ENCODE peak calls at places on chromosome X, in seven cellular contexts. One of them, this sample, is unnamed.

GRCh38 chrX:18151661-18152060 is 69.0 kb downstream of the BEND2 start:
- DNase-seq in breast epithelium: no peak
- DNase-seq in MG63: no peak
- DNase-seq in T-helper 1 cell: no peak
- DNase-seq in occipital lobe: no peak
- DNase-seq in cardiac muscle cell: no peak
- DNase-seq in HT1080: no peak
- DNase-seq in this sample: no peak

GRCh38 chrX:140360284-140360683 is 144.6 kb downstream of the SOX3 start:
- DNase-seq in occipital lobe: no peak
- DNase-seq in T-helper 1 cell: no peak
- DNase-seq in cardiac muscle cell: no peak
- DNase-seq in HT1080: no peak
- DNase-seq in breast epithelium: no peak
- DNase-seq in MG63: no peak
- DNase-seq in this sample: no peak

GRCh38 chrX:152639426-152639825 is 1.7 kb downstream of the GABRQ start:
- DNase-seq in HT1080: no peak
- DNase-seq in MG63: no peak
- DNase-seq in cardiac muscle cell: no peak
- DNase-seq in occipital lobe: no peak
- DNase-seq in breast epithelium: no peak
- DNase-seq in T-helper 1 cell: no peak
- DNase-seq in this sample: no peak

GRCh38 chrX:124010157-124010556 is 48.7 kb downstream of the STAG2 start:
- DNase-seq in HT1080: no peak
- DNase-seq in breast epithelium: no peak
- DNase-seq in T-helper 1 cell: no peak
- DNase-seq in cardiac muscle cell: no peak
- DNase-seq in MG63: no peak
- DNase-seq in occipital lobe: no peak
- DNase-seq in this sample: no peak

GRCh38 chrX:123274796-123275195 is 90.7 kb downstream of the GRIA3 start:
- DNase-seq in MG63: no peak
- DNase-seq in HT1080: no peak
- DNase-seq in breast epithelium: no peak
- DNase-seq in cardiac muscle cell: no peak
- DNase-seq in T-helper 1 cell: no peak
- DNase-seq in occipital lobe: no peak
- DNase-seq in this sample: no peak

GRCh38 chrX:22634081-22634480 is 361.4 kb downstream of the CBLL2 start:
- DNase-seq in cardiac muscle cell: peak; percentile 49
- DNase-seq in occipital lobe: no peak
- DNase-seq in T-helper 1 cell: no peak
- DNase-seq in MG63: no peak
- DNase-seq in breast epithelium: no peak
- DNase-seq in HT1080: peak; percentile 37
- DNase-seq in this sample: no peak

GRCh38 chrX:50567636-50568035 is 97.0 kb upstream of the DGKK start:
- DNase-seq in occipital lobe: no peak
- DNase-seq in cardiac muscle cell: no peak
- DNase-seq in HT1080: no peak
- DNase-seq in breast epithelium: no peak
- DNase-seq in T-helper 1 cell: no peak
- DNase-seq in MG63: no peak
- DNase-seq in this sample: no peak

GRCh38 chrX:44431206-44431605 is 87.7 kb upstream of the EFHC2 start:
- DNase-seq in occipital lobe: no peak
- DNase-seq in T-helper 1 cell: no peak
- DNase-seq in cardiac muscle cell: peak; percentile 0
- DNase-seq in HT1080: peak; percentile 70
- DNase-seq in MG63: peak; percentile 74
- DNase-seq in breast epithelium: no peak
- DNase-seq in this sample: no peak

GRCh38 chrX:15471016-15471415 is 22.1 kb downstream of the PIR start:
- DNase-seq in T-helper 1 cell: no peak
- DNase-seq in breast epithelium: peak; percentile 51
- DNase-seq in cardiac muscle cell: peak; percentile 71
- DNase-seq in HT1080: peak; percentile 75
- DNase-seq in MG63: peak; percentile 35
- DNase-seq in occipital lobe: peak; percentile 5
- DNase-seq in this sample: peak; percentile 32

GRCh38 chrX:2707334-2707760 is 16.3 kb downstream of the CD99 start:
- DNase-seq in breast epithelium: peak; percentile 67
- DNase-seq in T-helper 1 cell: no peak
- DNase-seq in occipital lobe: no peak
- DNase-seq in MG63: peak; percentile 98
- DNase-seq in HT1080: peak; percentile 98
- DNase-seq in cardiac muscle cell: peak; percentile 67
- DNase-seq in this sample: peak; percentile 49

GRCh38 chrX:53080628-53081580 is 1.3 kb upstream of the TSPYL2 start:
- DNase-seq in breast epithelium: no peak
- DNase-seq in occipital lobe: no peak
- DNase-seq in HT1080: no peak
- DNase-seq in T-helper 1 cell: no peak
- DNase-seq in cardiac muscle cell: peak; percentile 48
- DNase-seq in MG63: no peak
- DNase-seq in this sample: no peak

GRCh38 chrX:133608406-133608805 is 193.1 kb upstream of the GPC4 start:
- DNase-seq in cardiac muscle cell: peak; percentile 21
- DNase-seq in T-helper 1 cell: no peak
- DNase-seq in MG63: no peak
- DNase-seq in breast epithelium: no peak
- DNase-seq in occipital lobe: no peak
- DNase-seq in HT1080: no peak
- DNase-seq in this sample: no peak

GRCh38 chrX:42615161-42615563 is 162.8 kb downstream of the PPP1R2C start:
- DNase-seq in occipital lobe: no peak
- DNase-seq in HT1080: peak; percentile 44
- DNase-seq in cardiac muscle cell: peak; percentile 0
- DNase-seq in breast epithelium: no peak
- DNase-seq in MG63: no peak
- DNase-seq in T-helper 1 cell: no peak
- DNase-seq in this sample: no peak

GRCh38 chrX:135112096-135112729 is 8.1 kb downstream of the ETDB start:
- DNase-seq in MG63: no peak
- DNase-seq in breast epithelium: no peak
- DNase-seq in occipital lobe: no peak
- DNase-seq in cardiac muscle cell: peak; percentile 50
- DNase-seq in T-helper 1 cell: no peak
- DNase-seq in HT1080: peak; percentile 32
- DNase-seq in this sample: peak; percentile 17